ENCODE peak calls at places on chromosomes 13 and 19, in five cellular contexts. One of them, this sample, is unnamed.

GRCh38 chr13:24709186-24709913 is 29.1 kb downstream of the ATP12A start:
- DNase-seq in cardiac fibroblast: no peak
- DNase-seq in bronchial epithelial cell: no peak
- DNase-seq in astrocyte of the cerebellum: no peak
- DNase-seq in BJ: no peak
- DNase-seq in this sample: no peak

GRCh38 chr13:50224534-50224933 is 209.3 kb downstream of the KCNRG start:
- DNase-seq in bronchial epithelial cell: peak; percentile 96
- DNase-seq in cardiac fibroblast: peak; percentile 31
- DNase-seq in astrocyte of the cerebellum: no peak
- DNase-seq in BJ: no peak
- DNase-seq in this sample: no peak

GRCh38 chr19:3844596-3844995 is 24.2 kb downstream of the ZFR2 start:
- DNase-seq in astrocyte of the cerebellum: no peak
- DNase-seq in bronchial epithelial cell: no peak
- DNase-seq in cardiac fibroblast: no peak
- DNase-seq in BJ: no peak
- DNase-seq in this sample: no peak

GRCh38 chr13:100584901-100585300 is 3.7 kb downstream of the GGACT start:
- DNase-seq in BJ: no peak
- DNase-seq in cardiac fibroblast: no peak
- DNase-seq in astrocyte of the cerebellum: peak; percentile 91
- DNase-seq in bronchial epithelial cell: no peak
- DNase-seq in this sample: no peak

GRCh38 chr13:48505597-48506091 is 27.2 kb downstream of the RCBTB2 start:
- DNase-seq in bronchial epithelial cell: peak; percentile 30
- DNase-seq in astrocyte of the cerebellum: no peak
- DNase-seq in cardiac fibroblast: no peak
- DNase-seq in BJ: peak; percentile 94
- DNase-seq in this sample: no peak

GRCh38 chr19:55197531-55197930 is 11.8 kb downstream of the PTPRH start:
- DNase-seq in cardiac fibroblast: no peak
- DNase-seq in astrocyte of the cerebellum: no peak
- DNase-seq in bronchial epithelial cell: no peak
- DNase-seq in BJ: no peak
- DNase-seq in this sample: no peak

GRCh38 chr13:77865588-77865987 is 53.0 kb downstream of the EDNRB start:
- DNase-seq in BJ: no peak
- DNase-seq in cardiac fibroblast: no peak
- DNase-seq in bronchial epithelial cell: no peak
- DNase-seq in astrocyte of the cerebellum: no peak
- DNase-seq in this sample: no peak

GRCh38 chr19:43526884-43527859 is at the start of gene ETHE1:
- DNase-seq in bronchial epithelial cell: peak; percentile 56
- DNase-seq in cardiac fibroblast: peak; percentile 64
- DNase-seq in astrocyte of the cerebellum: no peak
- DNase-seq in BJ: no peak
- DNase-seq in this sample: no peak

GRCh38 chr19:13013649-13014048 is 18.4 kb downstream of the NFIX start:
- DNase-seq in astrocyte of the cerebellum: no peak
- DNase-seq in cardiac fibroblast: no peak
- DNase-seq in bronchial epithelial cell: no peak
- DNase-seq in BJ: no peak
- DNase-seq in this sample: no peak

GRCh38 chr13:102369303-102369702 is 32.5 kb downstream of the FGF14 start:
- DNase-seq in BJ: no peak
- DNase-seq in bronchial epithelial cell: peak; percentile 45
- DNase-seq in cardiac fibroblast: no peak
- DNase-seq in astrocyte of the cerebellum: no peak
- DNase-seq in this sample: no peak

GRCh38 chr13:40430234-40430633 is 236.2 kb downstream of the FOXO1 start:
- DNase-seq in BJ: no peak
- DNase-seq in astrocyte of the cerebellum: no peak
- DNase-seq in cardiac fibroblast: no peak
- DNase-seq in bronchial epithelial cell: no peak
- DNase-seq in this sample: no peak

GRCh38 chr13:111021270-111021669 is 93.8 kb upstream of the ARHGEF7 start:
- DNase-seq in astrocyte of the cerebellum: no peak
- DNase-seq in bronchial epithelial cell: no peak
- DNase-seq in cardiac fibroblast: no peak
- DNase-seq in BJ: no peak
- DNase-seq in this sample: no peak

GRCh38 chr19:31937983-31938382 is 407.4 kb upstream of the ZNF507 start:
- DNase-seq in BJ: no peak
- DNase-seq in astrocyte of the cerebellum: no peak
- DNase-seq in cardiac fibroblast: no peak
- DNase-seq in bronchial epithelial cell: no peak
- DNase-seq in this sample: no peak

GRCh38 chr13:74243637-74244526 is 109.7 kb upstream of the KLF12 start:
- DNase-seq in cardiac fibroblast: peak; percentile 48
- DNase-seq in BJ: peak; percentile 66
- DNase-seq in astrocyte of the cerebellum: no peak
- DNase-seq in bronchial epithelial cell: peak; percentile 92
- DNase-seq in this sample: no peak

GRCh38 chr19:52948025-52948770 is 14.5 kb downstream of the ZNF816 start:
- DNase-seq in BJ: no peak
- DNase-seq in bronchial epithelial cell: no peak
- DNase-seq in cardiac fibroblast: no peak
- DNase-seq in astrocyte of the cerebellum: no peak
- DNase-seq in this sample: no peak

GRCh38 chr19:6324757-6325156 is 8.7 kb downstream of the ACER1 start:
- DNase-seq in astrocyte of the cerebellum: no peak
- DNase-seq in cardiac fibroblast: no peak
- DNase-seq in bronchial epithelial cell: no peak
- DNase-seq in BJ: no peak
- DNase-seq in this sample: no peak

GRCh38 chr19:588758-589692 is 656 bp upstream of the HCN2 start:
- DNase-seq in astrocyte of the cerebellum: no peak
- DNase-seq in cardiac fibroblast: no peak
- DNase-seq in bronchial epithelial cell: no peak
- DNase-seq in BJ: no peak
- DNase-seq in this sample: no peak

GRCh38 chr13:76000131-76000530 is 364.0 kb downstream of the LMO7 start:
- DNase-seq in astrocyte of the cerebellum: no peak
- DNase-seq in cardiac fibroblast: no peak
- DNase-seq in bronchial epithelial cell: no peak
- DNase-seq in BJ: no peak
- DNase-seq in this sample: no peak

GRCh38 chr13:99601535-99601934 is 100.3 kb downstream of the TM9SF2 start:
- DNase-seq in BJ: no peak
- DNase-seq in astrocyte of the cerebellum: no peak
- DNase-seq in bronchial epithelial cell: no peak
- DNase-seq in cardiac fibroblast: no peak
- DNase-seq in this sample: no peak

GRCh38 chr19:1156830-1157615 is 17.0 kb downstream of the SBNO2 start:
- DNase-seq in bronchial epithelial cell: no peak
- DNase-seq in astrocyte of the cerebellum: no peak
- DNase-seq in BJ: no peak
- DNase-seq in cardiac fibroblast: no peak
- DNase-seq in this sample: no peak

GRCh38 chr13:66958611-66959010 is 271.5 kb downstream of the PCDH9 start:
- DNase-seq in cardiac fibroblast: no peak
- DNase-seq in BJ: no peak
- DNase-seq in astrocyte of the cerebellum: no peak
- DNase-seq in bronchial epithelial cell: no peak
- DNase-seq in this sample: no peak

GRCh38 chr19:4234142-4234861 is 5.0 kb downstream of the EBI3 start:
- DNase-seq in cardiac fibroblast: no peak
- DNase-seq in astrocyte of the cerebellum: no peak
- DNase-seq in BJ: no peak
- DNase-seq in bronchial epithelial cell: no peak
- DNase-seq in this sample: no peak

DNA sequence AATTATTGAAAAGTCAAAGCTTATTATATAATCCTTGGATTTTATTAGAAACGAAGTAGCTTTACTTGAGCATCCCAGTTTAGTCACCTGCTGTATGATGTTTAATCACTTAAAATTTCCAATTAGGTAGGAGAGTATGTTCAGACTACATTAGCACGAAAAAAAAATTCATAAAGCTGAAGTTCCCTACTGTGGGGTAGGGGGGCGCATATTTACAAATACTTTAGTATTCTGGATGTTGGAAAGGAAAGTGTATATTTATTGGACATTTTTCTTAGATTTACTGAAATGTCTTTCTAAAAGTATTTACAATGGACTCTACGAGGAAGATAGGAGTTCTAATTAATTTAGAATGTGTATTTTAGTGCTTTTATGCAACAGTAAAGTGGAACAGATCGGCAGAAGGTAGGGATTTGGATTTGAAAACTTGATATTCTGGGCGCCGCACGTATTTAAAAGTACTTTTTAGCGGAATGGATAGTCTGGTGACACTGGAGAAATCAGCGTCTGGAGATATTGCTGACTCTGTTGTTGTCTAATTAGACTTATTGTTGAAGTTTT is 1.9 kb downstream of the CDK8 start:
- DNase-seq in cardiac fibroblast: peak; percentile 30
- DNase-seq in astrocyte of the cerebellum: no peak
- DNase-seq in bronchial epithelial cell: no peak
- DNase-seq in BJ: no peak
- DNase-seq in this sample: no peak
- TF ChIP-seq CTCF in cardiac fibroblast: peak; percentile 37
- TF ChIP-seq CTCF in astrocyte of the cerebellum: peak; percentile 33
- TF ChIP-seq CTCF in bronchial epithelial cell: no peak
- TF ChIP-seq CTCF in BJ: peak; percentile 31
- TF ChIP-seq CTCF in this sample: peak; percentile 37

GRCh38 chr19:35529241-35530218 is 1.4 kb upstream of the SBSN start:
- DNase-seq in BJ: no peak
- DNase-seq in bronchial epithelial cell: peak; percentile 12
- DNase-seq in cardiac fibroblast: no peak
- DNase-seq in astrocyte of the cerebellum: no peak
- DNase-seq in this sample: no peak

GRCh38 chr19:35533201-35533821 is at the start of gene GAPDHS:
- DNase-seq in bronchial epithelial cell: no peak
- DNase-seq in cardiac fibroblast: no peak
- DNase-seq in BJ: no peak
- DNase-seq in astrocyte of the cerebellum: no peak
- DNase-seq in this sample: no peak

GRCh38 chr19:35531291-35531690 is 2.0 kb upstream of the GAPDHS start:
- DNase-seq in BJ: no peak
- DNase-seq in astrocyte of the cerebellum: no peak
- DNase-seq in bronchial epithelial cell: peak; percentile 53
- DNase-seq in cardiac fibroblast: no peak
- DNase-seq in this sample: no peak

GRCh38 chr19:35534803-35535480 is 1.7 kb downstream of the GAPDHS start:
- DNase-seq in cardiac fibroblast: no peak
- DNase-seq in astrocyte of the cerebellum: no peak
- DNase-seq in BJ: no peak
- DNase-seq in bronchial epithelial cell: no peak
- DNase-seq in this sample: no peak

DNA sequence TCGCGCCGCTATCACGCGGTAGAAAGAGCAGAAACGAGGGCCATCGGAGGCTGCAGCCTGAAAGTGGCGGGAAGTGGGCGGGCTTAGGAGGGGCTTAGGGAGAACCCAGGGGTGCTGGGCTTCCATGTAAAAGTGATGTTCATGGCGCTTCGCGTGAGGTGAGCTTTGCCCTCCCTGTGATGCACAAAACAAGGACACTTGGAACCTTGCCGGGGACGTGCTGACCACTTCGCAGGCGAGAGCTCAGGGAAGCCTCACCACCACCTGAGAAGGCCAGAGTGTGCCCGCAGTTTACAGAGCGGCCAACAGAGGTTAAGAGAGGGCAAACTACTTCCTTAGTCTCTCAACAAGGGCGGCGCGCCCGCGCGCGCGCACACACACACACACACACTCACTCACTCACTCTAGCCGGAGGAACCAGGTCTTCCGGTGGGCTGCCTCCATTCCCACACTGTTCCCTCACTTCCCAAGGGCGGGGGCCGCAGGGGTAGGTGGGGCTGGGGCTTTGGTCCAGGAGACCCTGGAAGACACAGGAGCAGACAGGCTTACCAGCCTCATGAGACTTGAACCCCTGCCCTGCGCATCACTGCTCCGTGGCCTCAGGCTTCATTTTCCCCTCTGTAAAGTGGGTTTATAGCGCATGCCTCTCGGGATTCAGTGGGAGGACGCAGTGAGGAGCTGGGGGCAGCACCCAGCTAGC is 716 bp downstream of the GAPDHS start:
- DNase-seq in astrocyte of the cerebellum: no peak
- DNase-seq in BJ: no peak
- DNase-seq in cardiac fibroblast: peak; percentile 65
- DNase-seq in bronchial epithelial cell: no peak
- DNase-seq in this sample: no peak
- TF ChIP-seq CTCF in astrocyte of the cerebellum: no peak
- TF ChIP-seq CTCF in BJ: no peak
- TF ChIP-seq CTCF in cardiac fibroblast: no peak
- TF ChIP-seq CTCF in bronchial epithelial cell: no peak
- TF ChIP-seq CTCF in this sample: no peak

GRCh38 chr13:34156841-34157365 is 339.0 kb downstream of the RFC3 start:
- DNase-seq in cardiac fibroblast: peak; percentile 92
- DNase-seq in BJ: peak; percentile 81
- DNase-seq in bronchial epithelial cell: peak; percentile 97
- DNase-seq in astrocyte of the cerebellum: peak; percentile 86
- DNase-seq in this sample: peak; percentile 98
- TF ChIP-seq CTCF in cardiac fibroblast: no peak
- TF ChIP-seq CTCF in BJ: no peak
- TF ChIP-seq CTCF in bronchial epithelial cell: no peak
- TF ChIP-seq CTCF in astrocyte of the cerebellum: no peak
- TF ChIP-seq CTCF in this sample: no peak

GRCh38 chr13:70729369-70729768 is 621.1 kb upstream of the KLHL1 start:
- DNase-seq in BJ: no peak
- DNase-seq in bronchial epithelial cell: no peak
- DNase-seq in astrocyte of the cerebellum: no peak
- DNase-seq in cardiac fibroblast: no peak
- DNase-seq in this sample: no peak

GRCh38 chr13:70723732-70724131 is 615.5 kb upstream of the KLHL1 start:
- DNase-seq in astrocyte of the cerebellum: peak; percentile 23
- DNase-seq in BJ: no peak
- DNase-seq in bronchial epithelial cell: no peak
- DNase-seq in cardiac fibroblast: no peak
- DNase-seq in this sample: no peak
- TF ChIP-seq CTCF in astrocyte of the cerebellum: peak; percentile 43
- TF ChIP-seq CTCF in BJ: no peak
- TF ChIP-seq CTCF in bronchial epithelial cell: no peak
- TF ChIP-seq CTCF in cardiac fibroblast: no peak
- TF ChIP-seq CTCF in this sample: no peak

This sample was measured in kidney epithelial cell.